ENCODE peak calls at places on chromosomes 4 and X, in six cellular contexts. One of them, this sample, is unnamed.

GRCh38 chr4:140266958-140267568 is 106.4 kb upstream of the SCOC start:
- DNase-seq in transverse colon: no peak
- DNase-seq in fibroblast of pulmonary artery: no peak
- DNase-seq in CD4-positive, alpha-beta T cell: no peak
- DNase-seq in SK-N-SH: no peak
- DNase-seq in GM13976: no peak
- DNase-seq in this sample: no peak

GRCh38 chr4:87069037-87069742 is 134.4 kb downstream of the AFF1 start:
- DNase-seq in transverse colon: no peak
- DNase-seq in fibroblast of pulmonary artery: no peak
- DNase-seq in CD4-positive, alpha-beta T cell: no peak
- DNase-seq in SK-N-SH: no peak
- DNase-seq in GM13976: no peak
- DNase-seq in this sample: no peak

GRCh38 chr4:101356928-101357327 is 9.6 kb upstream of the PPP3CA start:
- DNase-seq in transverse colon: no peak
- DNase-seq in fibroblast of pulmonary artery: peak
- DNase-seq in CD4-positive, alpha-beta T cell: no peak
- DNase-seq in SK-N-SH: peak
- DNase-seq in GM13976: no peak
- DNase-seq in this sample: peak

GRCh38 chr4:74408639-74409038 is 36.3 kb upstream of the AREG start:
- DNase-seq in transverse colon: no peak
- DNase-seq in fibroblast of pulmonary artery: peak
- DNase-seq in CD4-positive, alpha-beta T cell: no peak
- DNase-seq in SK-N-SH: no peak
- DNase-seq in GM13976: no peak
- DNase-seq in this sample: no peak

GRCh38 chr4:38574559-38575333 is 89.3 kb upstream of the KLF3 start:
- DNase-seq in transverse colon: peak
- DNase-seq in fibroblast of pulmonary artery: no peak
- DNase-seq in CD4-positive, alpha-beta T cell: no peak
- DNase-seq in SK-N-SH: no peak
- DNase-seq in GM13976: no peak
- DNase-seq in this sample: peak

GRCh38 chr4:28879178-28879577 is 1841.0 kb upstream of the PCDH7 start:
- DNase-seq in transverse colon: no peak
- DNase-seq in fibroblast of pulmonary artery: peak
- DNase-seq in CD4-positive, alpha-beta T cell: no peak
- DNase-seq in SK-N-SH: no peak
- DNase-seq in GM13976: no peak
- DNase-seq in this sample: no peak

GRCh38 chr4:119585771-119586170 is 42.8 kb downstream of the PDE5A start:
- DNase-seq in transverse colon: no peak
- DNase-seq in fibroblast of pulmonary artery: no peak
- DNase-seq in CD4-positive, alpha-beta T cell: no peak
- DNase-seq in SK-N-SH: no peak
- DNase-seq in GM13976: no peak
- DNase-seq in this sample: no peak

GRCh38 chr4:87093443-87094123 is 126.8 kb downstream of the KLHL8 start:
- DNase-seq in transverse colon: no peak
- DNase-seq in fibroblast of pulmonary artery: peak
- DNase-seq in CD4-positive, alpha-beta T cell: peak
- DNase-seq in SK-N-SH: peak
- DNase-seq in GM13976: peak
- DNase-seq in this sample: peak

GRCh38 chrX:1213971-1214370 is 1.5 kb upstream of the CRLF2 start:
- DNase-seq in transverse colon: no peak
- DNase-seq in fibroblast of pulmonary artery: no peak
- DNase-seq in CD4-positive, alpha-beta T cell: no peak
- DNase-seq in SK-N-SH: no peak
- DNase-seq in GM13976: no peak
- DNase-seq in this sample: no peak

GRCh38 chr4:114281561-114281960 is 302.1 kb upstream of the ARSJ start:
- DNase-seq in transverse colon: no peak
- DNase-seq in fibroblast of pulmonary artery: peak
- DNase-seq in CD4-positive, alpha-beta T cell: no peak
- DNase-seq in SK-N-SH: no peak
- DNase-seq in GM13976: no peak
- DNase-seq in this sample: no peak

GRCh38 chr4:173647902-173648301 is 117.9 kb upstream of the HAND2 start:
- DNase-seq in transverse colon: no peak
- DNase-seq in fibroblast of pulmonary artery: no peak
- DNase-seq in CD4-positive, alpha-beta T cell: no peak
- DNase-seq in SK-N-SH: peak
- DNase-seq in GM13976: no peak
- DNase-seq in this sample: no peak

GRCh38 chrX:78333521-78333920 is 6.1 kb upstream of the CYSLTR1 start:
- DNase-seq in transverse colon: no peak
- DNase-seq in fibroblast of pulmonary artery: peak
- DNase-seq in CD4-positive, alpha-beta T cell: no peak
- DNase-seq in SK-N-SH: no peak
- DNase-seq in GM13976: peak
- DNase-seq in this sample: no peak

GRCh38 chr4:88457307-88458090 is 580 bp downstream of the HERC5 start:
- DNase-seq in transverse colon: peak
- DNase-seq in fibroblast of pulmonary artery: peak
- DNase-seq in CD4-positive, alpha-beta T cell: peak
- DNase-seq in SK-N-SH: peak
- DNase-seq in GM13976: no peak
- DNase-seq in this sample: peak

GRCh38 chr4:15677507-15677988 is 4.1 kb upstream of the FAM200B start:
- DNase-seq in transverse colon: peak
- DNase-seq in fibroblast of pulmonary artery: peak
- DNase-seq in CD4-positive, alpha-beta T cell: no peak
- DNase-seq in SK-N-SH: no peak
- DNase-seq in GM13976: no peak
- DNase-seq in this sample: peak

GRCh38 chr4:154741877-154742851 is 1.6 kb upstream of the LRAT start:
- DNase-seq in transverse colon: no peak
- DNase-seq in fibroblast of pulmonary artery: peak
- DNase-seq in CD4-positive, alpha-beta T cell: no peak
- DNase-seq in SK-N-SH: peak
- DNase-seq in GM13976: peak
- DNase-seq in this sample: no peak

GRCh38 chr4:145755802-145756201 is 75.9 kb downstream of the C4orf51 start:
- DNase-seq in transverse colon: no peak
- DNase-seq in fibroblast of pulmonary artery: no peak
- DNase-seq in CD4-positive, alpha-beta T cell: no peak
- DNase-seq in SK-N-SH: no peak
- DNase-seq in GM13976: no peak
- DNase-seq in this sample: no peak

GRCh38 chr4:5954056-5954760 is 61.3 kb upstream of the CRMP1 start:
- DNase-seq in transverse colon: no peak
- DNase-seq in fibroblast of pulmonary artery: no peak
- DNase-seq in CD4-positive, alpha-beta T cell: no peak
- DNase-seq in SK-N-SH: peak
- DNase-seq in GM13976: no peak
- DNase-seq in this sample: no peak

GRCh38 chr4:119266153-119266552 is 53.6 kb downstream of the USP53 start:
- DNase-seq in transverse colon: no peak
- DNase-seq in fibroblast of pulmonary artery: no peak
- DNase-seq in CD4-positive, alpha-beta T cell: no peak
- DNase-seq in SK-N-SH: no peak
- DNase-seq in GM13976: no peak
- DNase-seq in this sample: no peak

GRCh38 chrX:24498181-24498580 is 33.1 kb downstream of the PDK3 start:
- DNase-seq in transverse colon: peak
- DNase-seq in fibroblast of pulmonary artery: peak
- DNase-seq in CD4-positive, alpha-beta T cell: peak
- DNase-seq in SK-N-SH: no peak
- DNase-seq in GM13976: no peak
- DNase-seq in this sample: peak

GRCh38 chrX:34624416-34624815 is 32.7 kb downstream of the TMEM47 start:
- DNase-seq in transverse colon: no peak
- DNase-seq in fibroblast of pulmonary artery: no peak
- DNase-seq in CD4-positive, alpha-beta T cell: no peak
- DNase-seq in SK-N-SH: no peak
- DNase-seq in GM13976: no peak
- DNase-seq in this sample: no peak

GRCh38 chr4:163701915-163702314 is 207.4 kb downstream of the TMA16 start:
- DNase-seq in transverse colon: no peak
- DNase-seq in fibroblast of pulmonary artery: no peak
- DNase-seq in CD4-positive, alpha-beta T cell: no peak
- DNase-seq in SK-N-SH: no peak
- DNase-seq in GM13976: peak
- DNase-seq in this sample: no peak

GRCh38 chr4:101931619-101932018 is 141.1 kb downstream of the BANK1 start:
- DNase-seq in transverse colon: no peak
- DNase-seq in fibroblast of pulmonary artery: no peak
- DNase-seq in CD4-positive, alpha-beta T cell: no peak
- DNase-seq in SK-N-SH: no peak
- DNase-seq in GM13976: no peak
- DNase-seq in this sample: no peak

GRCh38 chrX:67787196-67787595 is 243.4 kb downstream of the AR start:
- DNase-seq in transverse colon: no peak
- DNase-seq in fibroblast of pulmonary artery: no peak
- DNase-seq in CD4-positive, alpha-beta T cell: no peak
- DNase-seq in SK-N-SH: no peak
- DNase-seq in GM13976: no peak
- DNase-seq in this sample: no peak

GRCh38 chr4:77174426-77174825 is 17.4 kb downstream of the CCNG2 start:
- DNase-seq in transverse colon: no peak
- DNase-seq in fibroblast of pulmonary artery: no peak
- DNase-seq in CD4-positive, alpha-beta T cell: no peak
- DNase-seq in SK-N-SH: no peak
- DNase-seq in GM13976: no peak
- DNase-seq in this sample: no peak
- TF ChIP-seq CTCF in transverse colon: no peak
- TF ChIP-seq CTCF in fibroblast of pulmonary artery: no peak
- TF ChIP-seq CTCF in CD4-positive, alpha-beta T cell: no peak
- TF ChIP-seq CTCF in SK-N-SH: no peak
- TF ChIP-seq CTCF in GM13976: no peak
- TF ChIP-seq CTCF in this sample: no peak

GRCh38 chr4:128837679-128838078 is 28.2 kb downstream of the JADE1 start:
- DNase-seq in transverse colon: no peak
- DNase-seq in fibroblast of pulmonary artery: no peak
- DNase-seq in CD4-positive, alpha-beta T cell: no peak
- DNase-seq in SK-N-SH: no peak
- DNase-seq in GM13976: no peak
- DNase-seq in this sample: no peak

GRCh38 chr4:128844931-128845330 is 35.4 kb downstream of the JADE1 start:
- DNase-seq in transverse colon: no peak
- DNase-seq in fibroblast of pulmonary artery: no peak
- DNase-seq in CD4-positive, alpha-beta T cell: no peak
- DNase-seq in SK-N-SH: no peak
- DNase-seq in GM13976: no peak
- DNase-seq in this sample: no peak

GRCh38 chr4:128841402-128841801 is 31.9 kb downstream of the JADE1 start:
- DNase-seq in transverse colon: no peak
- DNase-seq in fibroblast of pulmonary artery: no peak
- DNase-seq in CD4-positive, alpha-beta T cell: no peak
- DNase-seq in SK-N-SH: no peak
- DNase-seq in GM13976: no peak
- DNase-seq in this sample: no peak

GRCh38 chr4:128837198-128837597 is 27.7 kb downstream of the JADE1 start:
- DNase-seq in transverse colon: no peak
- DNase-seq in fibroblast of pulmonary artery: no peak
- DNase-seq in CD4-positive, alpha-beta T cell: no peak
- DNase-seq in SK-N-SH: no peak
- DNase-seq in GM13976: no peak
- DNase-seq in this sample: no peak

GRCh38 chr4:128840711-128841318 is 31.3 kb downstream of the JADE1 start:
- DNase-seq in transverse colon: no peak
- DNase-seq in fibroblast of pulmonary artery: no peak
- DNase-seq in CD4-positive, alpha-beta T cell: no peak
- DNase-seq in SK-N-SH: no peak
- DNase-seq in GM13976: no peak
- DNase-seq in this sample: no peak
- TF ChIP-seq CTCF in transverse colon: no peak
- TF ChIP-seq CTCF in fibroblast of pulmonary artery: peak
- TF ChIP-seq CTCF in CD4-positive, alpha-beta T cell: no peak
- TF ChIP-seq CTCF in SK-N-SH: no peak
- TF ChIP-seq CTCF in GM13976: no peak
- TF ChIP-seq CTCF in this sample: no peak

GRCh38 chrX:117989512-117989911 is 127.1 kb downstream of the KLHL13 start:
- DNase-seq in transverse colon: no peak
- DNase-seq in fibroblast of pulmonary artery: no peak
- DNase-seq in CD4-positive, alpha-beta T cell: no peak
- DNase-seq in SK-N-SH: no peak
- DNase-seq in GM13976: no peak
- DNase-seq in this sample: no peak

GRCh38 chrX:117982702-117983392 is 133.8 kb downstream of the KLHL13 start:
- DNase-seq in transverse colon: no peak
- DNase-seq in fibroblast of pulmonary artery: no peak
- DNase-seq in CD4-positive, alpha-beta T cell: no peak
- DNase-seq in SK-N-SH: no peak
- DNase-seq in GM13976: no peak
- DNase-seq in this sample: no peak

GRCh38 chrX:117987376-117987775 is 129.2 kb downstream of the KLHL13 start:
- DNase-seq in transverse colon: no peak
- DNase-seq in fibroblast of pulmonary artery: no peak
- DNase-seq in CD4-positive, alpha-beta T cell: no peak
- DNase-seq in SK-N-SH: no peak
- DNase-seq in GM13976: no peak
- DNase-seq in this sample: no peak

GRCh38 chrX:117990438-117990837 is 126.2 kb downstream of the KLHL13 start:
- DNase-seq in transverse colon: no peak
- DNase-seq in fibroblast of pulmonary artery: no peak
- DNase-seq in CD4-positive, alpha-beta T cell: no peak
- DNase-seq in SK-N-SH: no peak
- DNase-seq in GM13976: no peak
- DNase-seq in this sample: no peak

DNA sequence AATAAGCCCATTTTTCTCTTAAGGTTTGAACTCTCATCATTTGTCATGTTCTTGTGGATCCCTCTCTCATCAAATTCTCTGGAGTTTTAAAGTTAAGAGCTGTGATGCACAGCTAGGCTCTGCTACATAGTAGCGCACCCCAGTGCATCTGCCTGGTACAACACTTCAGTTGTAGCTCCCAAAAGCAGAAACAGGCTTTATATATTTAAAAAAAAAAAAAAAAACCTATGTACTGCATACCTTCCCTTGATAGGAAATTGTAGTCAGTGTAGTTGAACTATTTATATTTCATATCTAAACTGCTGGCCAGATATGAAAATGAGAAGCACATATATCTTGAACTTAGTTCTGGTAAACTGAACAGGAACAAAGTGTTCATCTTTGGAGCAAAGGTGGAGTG is 131.4 kb downstream of the KLHL13 start:
- DNase-seq in transverse colon: peak
- DNase-seq in fibroblast of pulmonary artery: no peak
- DNase-seq in CD4-positive, alpha-beta T cell: no peak
- DNase-seq in SK-N-SH: peak
- DNase-seq in GM13976: no peak
- DNase-seq in this sample: no peak
- TF ChIP-seq CTCF in transverse colon: peak
- TF ChIP-seq CTCF in fibroblast of pulmonary artery: no peak
- TF ChIP-seq CTCF in CD4-positive, alpha-beta T cell: no peak
- TF ChIP-seq CTCF in SK-N-SH: peak
- TF ChIP-seq CTCF in GM13976: no peak
- TF ChIP-seq CTCF in this sample: no peak

DNA sequence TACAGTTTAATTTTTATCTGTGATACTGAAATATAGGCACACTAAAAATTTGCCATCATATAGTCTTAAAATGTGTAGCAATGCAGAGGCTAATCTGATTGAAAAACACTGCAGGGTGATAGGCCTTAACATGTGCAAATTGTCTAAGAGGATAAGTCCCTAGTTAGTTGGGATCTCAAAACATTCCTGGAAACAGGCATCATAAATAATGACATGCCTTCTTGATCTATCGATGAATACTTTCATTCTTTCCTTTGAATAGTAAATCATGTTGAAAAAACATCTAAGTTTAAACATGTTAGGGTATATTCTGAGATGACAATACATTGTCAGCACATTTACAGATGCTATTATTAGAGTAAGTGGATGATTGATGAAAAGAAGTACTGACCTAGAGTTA is 668.3 kb upstream of the ADGRL3 start:
- DNase-seq in transverse colon: no peak
- DNase-seq in fibroblast of pulmonary artery: no peak
- DNase-seq in CD4-positive, alpha-beta T cell: no peak
- DNase-seq in SK-N-SH: no peak
- DNase-seq in GM13976: no peak
- DNase-seq in this sample: no peak
- TF ChIP-seq CTCF in transverse colon: no peak
- TF ChIP-seq CTCF in fibroblast of pulmonary artery: no peak
- TF ChIP-seq CTCF in CD4-positive, alpha-beta T cell: no peak
- TF ChIP-seq CTCF in SK-N-SH: no peak
- TF ChIP-seq CTCF in GM13976: no peak
- TF ChIP-seq CTCF in this sample: no peak